ENCODE peak calls at places on chromosomes 12 and 14, in four cellular contexts. J is NCI-H774, Q is A673, R is NCI-H146. N is an unnamed sample.

GRCh38 chr12:132285991-132286681 is 43.3 kb downstream of the GALNT9 start:
- DNase-seq in Q (peak; percentile 65), R (no peak), J (no peak), N (peak; percentile 26)

GRCh38 chr12:62304560-62304959 is 44.4 kb downstream of the USP15 start:
- DNase-seq in R (no peak), J (no peak), Q (no peak), N (no peak)

GRCh38 chr12:1836854-1837411 is 16.6 kb downstream of the LRTM2 start:
- DNase-seq in J (no peak), R (peak; percentile 29), Q (peak; percentile 29), N (no peak)

GRCh38 chr14:86243158-86243557 is 713.2 kb downstream of the FLRT2 start:
- DNase-seq in R (no peak), J (no peak), Q (no peak), N (no peak)

GRCh38 chr12:64752833-64753238 is 6.4 kb downstream of the GNS start:
- DNase-seq in J (no peak), Q (no peak), R (no peak), N (no peak)

GRCh38 chr14:30656190-30656632 is 34.1 kb downstream of the SCFD1 start:
- DNase-seq in J (no peak), Q (peak; percentile 52), R (peak; percentile 23), N (peak; percentile 13)

GRCh38 chr12:6223545-6223944 is 23.3 kb downstream of the CD9 start:
- DNase-seq in R (no peak), Q (no peak), J (no peak), N (no peak)

GRCh38 chr12:66555113-66555512 is 123.8 kb downstream of the GRIP1 start:
- DNase-seq in Q (no peak), J (no peak), R (no peak), N (no peak)

GRCh38 chr14:43765474-43765873 is 741.6 kb downstream of the FSCB start:
- DNase-seq in Q (peak; percentile 7), R (no peak), J (no peak), N (no peak)

GRCh38 chr12:107309020-107309419 is 215.7 kb upstream of the CRY1 start:
- DNase-seq in Q (no peak), R (no peak), J (no peak), N (no peak)

GRCh38 chr12:57837779-57838562 is 8.6 kb downstream of the CTDSP2 start:
- DNase-seq in R (peak; percentile 6), Q (peak; percentile 90), J (no peak), N (peak; percentile 83)

GRCh38 chr14:74392616-74393570 is 33.1 kb downstream of the SYNDIG1L start:
- DNase-seq in Q (no peak), J (no peak), R (peak; percentile 69), N (no peak)

GRCh38 chr14:50218501-50218900 is 12.9 kb downstream of the SOS2 start:
- DNase-seq in Q (no peak), J (no peak), R (no peak), N (no peak)

N was measured in foreskin fibroblast.